ENCODE peak calls at places on chromosome 21, in five cellular contexts. Z is fibroblast of lung, L is A549, B is HCT116, P is kidney. W is an unnamed sample.

GRCh38 chr21:37870229-37870628 is 46.0 kb downstream of the KCNJ6 start:
- DNase-seq in P (no peak), L (no peak), Z (no peak), B (no peak), W (no peak)

GRCh38 chr21:30044447-30045064 is 104.8 kb upstream of the GRIK1 start:
- DNase-seq in B (no peak), P (no peak), L (peak; percentile 6), Z (peak; percentile 3), W (peak; percentile 43)

GRCh38 chr21:25967566-25968438 is 202.8 kb downstream of the APP start:
- DNase-seq in Z (peak; percentile 25), B (no peak), P (no peak), L (no peak), W (no peak)

GRCh38 chr21:20822559-20823133 is 175.6 kb upstream of the NCAM2 start:
- DNase-seq in Z (no peak), B (no peak), L (no peak), P (no peak), W (no peak)

GRCh38 chr21:28554660-28555475 is 437.8 kb downstream of the LTN1 start:
- DNase-seq in Z (peak; percentile 82), B (no peak), P (no peak), L (no peak), W (no peak)

GRCh38 chr21:30733026-30733425 is 14.0 kb downstream of the KRTAP21-2 start:
- DNase-seq in L (no peak), Z (no peak), P (no peak), B (no peak), W (no peak)

GRCh38 chr21:14753069-14753465 is 207.0 kb upstream of the SAMSN1 start:
- DNase-seq in B (no peak), L (no peak), P (no peak), Z (no peak), W (peak; percentile 16)

GRCh38 chr21:17829472-17829871 is 10.3 kb upstream of the C21orf91 start:
- DNase-seq in B (no peak), L (no peak), Z (peak; percentile 69), P (no peak), W (no peak)

GRCh38 chr21:17351766-17352165 is 161.1 kb upstream of the CXADR start:
- DNase-seq in Z (no peak), P (no peak), B (no peak), L (no peak), W (no peak)

GRCh38 chr21:23699402-23699801 is 1907.9 kb downstream of the MRPL39 start:
- DNase-seq in B (no peak), P (no peak), Z (no peak), L (no peak), W (no peak)

DNA sequence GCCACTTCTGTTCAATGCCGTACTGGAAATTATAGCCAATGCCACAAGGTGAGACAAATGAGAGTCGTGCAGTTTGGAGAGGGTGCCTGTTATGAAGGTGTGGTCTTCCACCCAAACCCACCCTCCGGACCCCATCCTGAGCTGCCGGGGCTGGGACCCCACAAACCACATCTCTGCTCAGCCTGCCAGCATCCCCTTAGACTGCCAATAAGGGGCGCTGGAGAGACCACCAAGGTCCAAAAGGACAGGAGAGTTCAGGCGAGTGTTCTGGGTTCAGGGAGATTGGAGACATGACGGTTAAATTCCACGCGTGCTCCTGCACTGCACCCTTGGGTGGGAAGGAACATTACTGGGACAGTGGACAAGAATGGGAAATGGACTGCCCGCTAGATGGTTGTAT is 48.7 kb upstream of the COL18A1 start:
- DNase-seq in B (no peak), Z (no peak), L (no peak), P (peak; percentile 26), W (peak; percentile 14)
- TF ChIP-seq CTCF in B (peak; percentile 47), Z (no peak), L (no peak), P (no peak), W (no peak)

GRCh38 chr21:43703068-43703880 is 15.7 kb upstream of the PDXK start:
- DNase-seq in P (peak; percentile 80), L (no peak), B (no peak), Z (peak; percentile 74), W (peak; percentile 77)
- H3K4me3 ChIP-seq in P (peak overlapping the region; percentile 19), L (no peak overlapping the region), B (no peak overlapping the region), Z (no peak overlapping the region), W (no peak overlapping the region)

DNA sequence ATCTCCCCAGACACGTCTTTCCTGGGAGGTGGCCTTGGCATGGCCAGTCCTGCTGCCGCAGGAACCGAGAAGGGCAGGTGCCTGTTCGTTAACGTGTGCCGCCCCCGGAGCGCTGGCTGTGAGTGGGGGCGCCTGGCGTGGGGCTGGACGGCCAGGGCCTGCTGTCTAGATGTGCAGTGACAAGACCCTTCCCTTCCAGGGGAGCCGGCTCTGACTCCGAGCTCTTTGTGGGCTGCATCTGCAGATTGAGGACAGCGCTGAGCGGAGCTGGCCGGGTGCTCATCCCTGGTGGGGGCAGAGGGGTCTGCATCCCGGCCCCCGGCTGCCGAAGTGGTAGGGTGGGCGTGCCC is 13.0 kb downstream of the COL18A1 start:
- DNase-seq in P (peak; percentile 74), Z (no peak), B (no peak), L (no peak), W (no peak)
- H3K4me1 ChIP-seq in P (peaks cover 77% of the 10 kb centered on the region), Z (no peaks in the 10 kb centered on the region), B (peaks cover 10% of the 10 kb centered on the region), L (peaks cover 26% of the 10 kb centered on the region), W (no peaks in the 10 kb centered on the region)

GRCh38 chr21:32844653-32845443 is 73.3 kb upstream of the PAXBP1 start:
- DNase-seq in P (no peak), B (peak; percentile 21), Z (peak; percentile 71), L (peak; percentile 40), W (no peak)
- TF ChIP-seq CTCF in P (no peak), B (peak; percentile 41), Z (no peak), L (no peak), W (no peak)

DNA sequence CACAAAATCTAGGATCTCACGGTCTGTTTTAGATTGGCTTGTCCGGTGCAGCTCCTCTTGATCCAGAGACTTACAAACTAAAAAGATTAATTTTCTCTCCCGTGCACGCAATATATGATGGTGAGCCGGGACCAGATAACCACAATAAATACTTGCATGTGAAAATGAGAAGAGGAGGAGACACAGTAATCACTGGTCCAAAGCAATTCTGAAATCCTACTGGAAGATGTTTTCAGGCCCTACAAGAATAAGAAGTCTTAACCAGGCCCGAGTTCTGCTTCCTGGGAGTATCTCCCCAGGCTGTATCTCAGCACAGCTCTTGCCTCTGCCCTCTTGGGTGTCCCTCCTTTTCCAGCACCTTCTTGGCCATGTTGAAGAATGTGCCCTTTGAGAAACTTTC is 1.0 kb upstream of the WDR4 start:
- DNase-seq in Z (no peak), B (no peak), P (no peak), L (no peak), W (no peak)
- H3K4me3 ChIP-seq in Z (peak overlapping the region; percentile 87), B (peak overlapping the region; percentile 90), P (peak overlapping the region; percentile 96), L (peak overlapping the region; percentile 73), W (no peak overlapping the region)

GRCh38 chr21:33207471-33208149 is 22.1 kb upstream of the IFNAR2 start:
- DNase-seq in Z (no peak), P (no peak), L (no peak), B (no peak), W (no peak)
- H3K4me1 ChIP-seq in Z (peaks cover 3% of the 10 kb centered on the region), P (peaks cover 8% of the 10 kb centered on the region), L (peaks cover 20% of the 10 kb centered on the region), B (peaks cover 23% of the 10 kb centered on the region), W (peaks cover 10% of the 10 kb centered on the region)

W was measured in mucosa of descending colon.